ENCODE peak calls at places on chromosome 3, in eight cellular contexts. B is stimulated activated CD8-positive, alpha-beta memory T cell treated with anti-CD3 and anti-CD28 coated beads, Interleukin-12 subunit alpha, Interleukin-12 subunit beta, amount 100 ng/mL, for 4 hours; P is stromal cell of bone marrow; L is D341Med; T is dorsolateral prefrontal cortex; E is activated CD8-positive, alpha-beta memory T cell treated with anti-CD3 and anti-CD28 coated beads, Interleukin-2, amount 10 ng/mL, durations not matched to agents 7 days and 5 days; N is thoracic aorta; U is GM18507. R is an unnamed sample.
A peak's percentile ranks its signal among the peaks of the same experiment; 100 is the strongest.

GRCh38 chr3:148718982-148719862 is 21.5 kb downstream of the AGTR1 start:
- DNase-seq in B (no peak), P (no peak), L (no peak), T (no peak), E (no peak), N (no peak), U (no peak), R (no peak)

GRCh38 chr3:48268936-48269551 is 28.1 kb downstream of the ZNF589 start:
- DNase-seq in B (peak; percentile 13), P (no peak), L (no peak), T (no peak), E (peak; percentile 46), N (no peak), U (no peak), R (no peak)

GRCh38 chr3:170058127-170058526 is 20.3 kb downstream of the GPR160 start:
- DNase-seq in B (no peak), P (no peak), L (no peak), T (no peak), E (peak; percentile 57), N (no peak), U (no peak), R (no peak)

GRCh38 chr3:14767245-14767593 is 51.5 kb upstream of the FGD5 start:
- DNase-seq in B (no peak), P (no peak), L (peak; percentile 8), T (no peak), E (no peak), N (no peak), U (no peak), R (no peak)

GRCh38 chr3:45567730-45568172 is 26.8 kb upstream of the LIMD1 start:
- DNase-seq in B (no peak), P (no peak), L (no peak), T (no peak), E (peak; percentile 46), N (no peak), U (no peak), R (no peak)

GRCh38 chr3:165837801-165838200 is 578 bp upstream of the BCHE start:
- DNase-seq in B (no peak), P (no peak), L (no peak), T (no peak), E (no peak), N (no peak), U (no peak), R (no peak)

GRCh38 chr3:154301556-154301955 is 22.7 kb downstream of the DHX36 start:
- DNase-seq in B (no peak), P (no peak), L (peak; percentile 17), T (no peak), E (no peak), N (no peak), U (no peak), R (no peak)

GRCh38 chr3:107680698-107681097 is 157.9 kb downstream of the BBX start:
- DNase-seq in B (no peak), P (no peak), L (no peak), T (no peak), E (no peak), N (no peak), U (no peak), R (no peak)

GRCh38 chr3:125115640-125116039 is 59.8 kb upstream of the HEG1 start:
- DNase-seq in B (no peak), P (no peak), L (no peak), T (no peak), E (no peak), N (no peak), U (no peak), R (no peak)

R was measured in mucosa of gallbladder.